ENCODE peak calls at places on chromosomes 5 and 9, in nine cellular contexts. Q, D, W, P, J, L, I, Y and B are unnamed samples.

GRCh38 chr5:163809480-163809879 is 304.1 kb downstream of the MAT2B start:
- DNase-seq in I (no peak), Y (no peak), L (no peak), P (no peak), W (no peak), D (no peak), Q (no peak), J (no peak), B (peak)

GRCh38 chr5:82806513-82806912 is 270.7 kb downstream of the TMEM167A start:
- DNase-seq in Q (no peak), I (no peak), W (no peak), L (no peak), Y (no peak), P (no peak), J (no peak), D (no peak), B (no peak)

GRCh38 chr5:169860585-169860984 is 119.7 kb downstream of the INSYN2B start:
- DNase-seq in P (no peak), W (no peak), Q (no peak), J (no peak), L (no peak), Y (no peak), D (no peak), I (no peak), B (no peak)

GRCh38 chr5:170353946-170354345 is 35.2 kb downstream of the KCNMB1 start:
- DNase-seq in J (no peak), I (no peak), W (peak), Y (no peak), P (no peak), D (no peak), L (no peak), Q (no peak), B (no peak)

GRCh38 chr9:75448281-75448680 is 360.0 kb downstream of the OSTF1 start:
- DNase-seq in P (no peak), D (no peak), I (no peak), W (no peak), J (no peak), Q (no peak), L (no peak), Y (no peak), B (no peak)

GRCh38 chr9:135701067-135701967 is 668 bp upstream of the KCNT1 start:
- DNase-seq in J (peak), P (no peak), Q (peak), W (no peak), I (no peak), D (no peak), L (no peak), Y (no peak), B (no peak)

GRCh38 chr9:128689820-128690683 is 1.0 kb downstream of the SET start:
- DNase-seq in I (no peak), W (peak), Q (no peak), J (peak), L (peak), D (peak), P (peak), Y (peak), B (peak)

GRCh38 chr5:103476776-103477175 is 85.8 kb downstream of the NUDT12 start:
- DNase-seq in P (no peak), I (no peak), L (no peak), Y (no peak), W (no peak), J (no peak), D (no peak), Q (no peak), B (no peak)

GRCh38 chr5:43873791-43874190 is 270.8 kb downstream of the NNT start:
- DNase-seq in Q (no peak), D (no peak), P (no peak), Y (no peak), J (no peak), I (no peak), L (no peak), W (no peak), B (no peak)

GRCh38 chr5:16489322-16489791 is 23.8 kb upstream of the ZNF622 start:
- DNase-seq in J (no peak), L (no peak), D (peak), I (no peak), W (peak), Y (no peak), P (no peak), Q (peak), B (peak)

GRCh38 chr9:106697799-106698591 is 165.0 kb upstream of the ZNF462 start:
- DNase-seq in W (peak), Y (no peak), L (no peak), J (no peak), Q (peak), D (peak), P (no peak), I (peak), B (peak)

GRCh38 chr9:36891341-36891811 is 142.7 kb downstream of the PAX5 start:
- DNase-seq in Y (no peak), J (no peak), L (no peak), W (peak), I (no peak), D (no peak), P (no peak), Q (no peak), B (no peak)

GRCh38 chr5:66540078-66540477 is 56.1 kb upstream of the MAST4 start:
- DNase-seq in I (no peak), D (no peak), Y (no peak), Q (no peak), L (no peak), P (no peak), W (no peak), J (no peak), B (no peak)

GRCh38 chr5:122313001-122313402 is 965 bp downstream of the SNCAIP start:
- DNase-seq in J (no peak), Q (no peak), D (peak), P (no peak), L (no peak), Y (peak), I (no peak), W (peak), B (no peak)

GRCh38 chr5:158895573-158895972 is 204.1 kb downstream of the EBF1 start:
- DNase-seq in Q (no peak), Y (peak), D (no peak), I (no peak), W (no peak), J (no peak), P (no peak), L (no peak), B (no peak)

GRCh38 chr9:76512826-76513225 is 53.8 kb downstream of the GCNT1 start:
- DNase-seq in Q (no peak), J (no peak), P (no peak), L (no peak), Y (no peak), I (no peak), D (peak), W (no peak), B (no peak)

GRCh38 chr5:62977641-62978040 is 399.0 kb downstream of the LRRC70 start:
- DNase-seq in J (no peak), D (no peak), Q (no peak), I (no peak), P (no peak), L (no peak), Y (peak), W (no peak), B (no peak)

GRCh38 chr5:1634337-1634661 is 110.5 kb upstream of the LPCAT1 start:
- DNase-seq in Y (peak), D (no peak), P (no peak), L (no peak), J (no peak), I (no peak), W (no peak), Q (no peak), B (no peak)

GRCh38 chr9:16970321-16970720 is 99.9 kb upstream of the BNC2 start:
- DNase-seq in Q (no peak), P (no peak), Y (no peak), L (no peak), J (no peak), I (no peak), D (no peak), W (no peak), B (no peak)

GRCh38 chr5:57832873-57833272 is 350.3 kb upstream of the ACTBL2 start:
- DNase-seq in P (no peak), I (no peak), W (no peak), Y (no peak), L (no peak), J (no peak), D (no peak), Q (peak), B (no peak)

GRCh38 chr9:123337971-123338370 is 18.0 kb upstream of the CRB2 start:
- DNase-seq in Y (no peak), J (no peak), P (no peak), L (no peak), I (no peak), W (no peak), D (no peak), Q (no peak), B (no peak)

GRCh38 chr5:3343911-3344310 is 251.7 kb upstream of the IRX1 start:
- DNase-seq in J (no peak), L (no peak), P (no peak), D (no peak), Y (no peak), I (no peak), W (no peak), Q (no peak), B (no peak)

GRCh38 chr5:160165137-160166068 is 46.2 kb upstream of the PWWP2A start:
- DNase-seq in D (peak), I (peak), L (no peak), Y (peak), Q (peak), P (no peak), W (no peak), J (no peak), B (peak)

GRCh38 chr5:167207081-167207480 is 1084.4 kb upstream of the WWC1 start:
- DNase-seq in Y (no peak), W (no peak), P (no peak), L (no peak), Q (no peak), D (peak), J (no peak), I (no peak), B (no peak)

GRCh38 chr9:110842976-110843375 is 174.4 kb downstream of the MUSK start:
- DNase-seq in J (no peak), Q (no peak), Y (no peak), I (no peak), L (no peak), W (no peak), D (peak), P (no peak), B (no peak)

GRCh38 chr9:133341369-133342082 is 5.5 kb upstream of the SURF6 start:
- DNase-seq in Y (no peak), L (no peak), I (no peak), Q (no peak), P (no peak), W (no peak), D (no peak), J (no peak), B (no peak)

GRCh38 chr9:3337515-3337914 is 188.3 kb downstream of the RFX3 start:
- DNase-seq in D (peak), Q (no peak), Y (no peak), L (no peak), I (peak), W (no peak), P (no peak), J (no peak), B (no peak)

GRCh38 chr9:106312913-106313312 is 550.1 kb upstream of the ZNF462 start:
- DNase-seq in L (no peak), W (no peak), P (no peak), J (no peak), D (peak), I (no peak), Q (no peak), Y (no peak), B (no peak)

GRCh38 chr9:114367823-114368609 is 19.8 kb downstream of the AKNA start:
- DNase-seq in P (no peak), Q (no peak), Y (no peak), L (no peak), I (no peak), J (no peak), D (no peak), W (no peak), B (no peak)

GRCh38 chr5:122287101-122287500 is 24.9 kb upstream of the SNCAIP start:
- DNase-seq in Y (no peak), W (no peak), P (no peak), L (no peak), Q (no peak), I (no peak), D (no peak), J (no peak), B (no peak)

GRCh38 chr5:138963763-138964371 is 88.7 kb upstream of the LRRTM2 start:
- DNase-seq in L (no peak), I (no peak), W (no peak), Q (no peak), Y (no peak), P (no peak), J (no peak), D (peak), B (no peak)

GRCh38 chr5:148711843-148712454 is 57.6 kb upstream of the HTR4 start:
- DNase-seq in L (no peak), Q (no peak), Y (no peak), J (no peak), I (no peak), W (no peak), D (no peak), P (no peak), B (no peak)

GRCh38 chr5:60196382-60197113 is 303.0 kb upstream of the PDE4D start:
- DNase-seq in Q (no peak), L (no peak), I (peak), J (no peak), W (no peak), Y (no peak), D (peak), P (no peak), B (no peak)

GRCh38 chr5:15992918-15993317 is 186.7 kb downstream of the MARCHF11 start:
- DNase-seq in Y (no peak), I (peak), W (no peak), J (no peak), L (no peak), Q (no peak), D (peak), P (no peak), B (no peak)

GRCh38 chr9:120152295-120152694 is 427.7 kb downstream of the CDK5RAP2 start:
- DNase-seq in P (no peak), Q (peak), I (no peak), D (no peak), L (no peak), J (no peak), W (no peak), Y (peak), B (peak)

GRCh38 chr9:121670447-121670846 is 19.0 kb downstream of the DAB2IP start:
- DNase-seq in W (no peak), I (no peak), D (peak), L (no peak), J (no peak), P (no peak), Y (no peak), Q (no peak), B (no peak)